ENCODE peak calls at places on chromosomes 1 and 21, in five cellular contexts. U is IMR-90, Z is H1, I is K562, M is HepG2. J is an unnamed sample.

GRCh38 chr1:220249522-220249921 is 22.7 kb downstream of the RAB3GAP2 start:
- DNase-seq in U (no peak), Z (no peak), I (peak; percentile 24), M (no peak), J (no peak)

GRCh38 chr1:100627936-100628335 is 90.0 kb downstream of the GPR88 start:
- DNase-seq in U (peak; percentile 34), Z (no peak), I (no peak), M (no peak), J (no peak)

GRCh38 chr1:154666051-154666793 is 58.2 kb upstream of the ADAR start:
- DNase-seq in U (no peak), Z (no peak), I (no peak), M (no peak), J (no peak)

GRCh38 chr1:3115275-3116149 is 46.5 kb downstream of the PRDM16 start:
- DNase-seq in U (no peak), Z (no peak), I (no peak), M (peak; percentile 82), J (no peak)

GRCh38 chr1:66476774-66477173 is 57.2 kb upstream of the SGIP1 start:
- DNase-seq in U (peak; percentile 46), Z (no peak), I (no peak), M (no peak), J (no peak)

GRCh38 chr1:211013346-211014240 is 120.4 kb downstream of the KCNH1 start:
- DNase-seq in U (peak; percentile 1), Z (no peak), I (no peak), M (no peak), J (no peak)

GRCh38 chr1:61097326-61097725 is 15.0 kb downstream of the NFIA start:
- DNase-seq in U (peak; percentile 67), Z (no peak), I (no peak), M (no peak), J (no peak)

GRCh38 chr21:34983680-34984086 is 65.4 kb downstream of the RUNX1 start:
- DNase-seq in U (peak; percentile 63), Z (no peak), I (peak; percentile 74), M (no peak), J (no peak)

GRCh38 chr1:17923684-17924083 is 168.6 kb downstream of the ACTL8 start:
- DNase-seq in U (no peak), Z (no peak), I (no peak), M (no peak), J (no peak)

GRCh38 chr1:187794561-187794960 is 965.8 kb downstream of the PLA2G4A start:
- DNase-seq in U (no peak), Z (no peak), I (no peak), M (no peak), J (no peak)

GRCh38 chr1:205961970-205962820 is 18.9 kb upstream of the SLC26A9 start:
- DNase-seq in U (peak; percentile 7), Z (no peak), I (no peak), M (no peak), J (no peak)

GRCh38 chr1:152517237-152517811 is 3.0 kb downstream of the CRCT1 start:
- DNase-seq in U (no peak), Z (no peak), I (no peak), M (no peak), J (peak; percentile 64)

GRCh38 chr1:3078421-3078820 is 9.4 kb downstream of the PRDM16 start:
- DNase-seq in U (no peak), Z (no peak), I (no peak), M (no peak), J (no peak)

GRCh38 chr1:228297822-228298221 is 90.0 kb downstream of the OBSCN start:
- DNase-seq in U (no peak), Z (no peak), I (no peak), M (no peak), J (no peak)

GRCh38 chr1:181587870-181588438 is 104.6 kb downstream of the CACNA1E start:
- DNase-seq in U (no peak), Z (peak; percentile 49), I (peak; percentile 37), M (no peak), J (peak; percentile 4)

DNA sequence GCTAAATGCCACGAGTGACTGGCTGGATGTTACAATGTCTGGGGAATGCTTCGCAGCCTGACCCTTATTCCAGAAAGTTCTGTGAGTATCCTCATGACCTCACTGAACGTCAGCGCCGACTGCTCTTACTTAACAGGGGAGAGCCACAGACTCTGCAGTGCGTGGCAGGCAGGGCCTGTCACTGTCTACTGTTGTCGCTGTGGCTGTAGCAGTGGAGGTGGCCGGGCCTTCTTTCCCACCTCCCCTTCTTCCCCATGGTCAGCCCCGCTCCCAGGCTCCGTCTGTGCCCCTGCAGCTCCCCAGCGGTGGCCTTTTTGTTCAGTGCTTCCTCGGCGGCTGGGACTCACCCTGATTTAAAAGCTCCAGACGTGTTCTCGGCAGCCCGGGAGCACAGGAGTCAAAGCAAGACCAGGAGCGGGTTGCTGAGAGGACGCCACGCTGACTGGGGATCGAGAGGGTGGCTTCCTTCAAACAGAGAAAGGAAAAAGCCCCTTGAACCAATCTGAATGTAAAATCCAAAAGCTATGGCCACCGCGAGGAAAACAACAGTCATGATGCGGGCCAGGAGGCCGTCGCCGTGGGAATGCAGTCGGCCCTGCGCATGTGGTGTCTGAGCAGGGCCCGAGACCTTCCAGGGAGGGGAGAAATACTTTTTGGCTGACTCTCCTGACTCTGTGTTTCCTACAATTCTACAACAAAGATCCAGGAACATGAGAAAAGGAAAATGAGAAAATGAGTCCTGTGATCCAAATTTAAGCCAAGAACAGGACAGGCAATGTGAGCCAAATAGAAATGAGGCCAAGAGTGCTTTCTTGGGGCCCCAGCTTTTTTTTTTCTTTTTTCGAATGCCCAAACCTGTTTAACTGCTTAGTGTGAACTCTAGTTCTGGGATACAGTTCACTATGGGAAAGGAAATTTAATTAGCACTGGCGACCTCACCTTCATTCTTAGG is 52.5 kb upstream of the TARBP1 start:
- DNase-seq in U (peak; percentile 87), Z (peak; percentile 57), I (no peak), M (no peak), J (no peak)
- TF ChIP-seq MAFK in U (no peak), Z (no peak), I (no peak), M (no peak), J (no peak)

GRCh38 chr21:32412998-32413504 is 545 bp downstream of the EVA1C start:
- DNase-seq in U (no peak), Z (no peak), I (no peak), M (no peak), J (no peak)

GRCh38 chr21:32411366-32412161 is 942 bp upstream of the EVA1C start:
- DNase-seq in U (peak; percentile 38), Z (peak; percentile 73), I (peak; percentile 50), M (no peak), J (peak; percentile 40)

GRCh38 chr21:32410916-32411315 is 1.6 kb upstream of the EVA1C start:
- DNase-seq in U (no peak), Z (no peak), I (no peak), M (no peak), J (no peak)

GRCh38 chr21:32412162-32412997 is at the start of gene EVA1C:
- DNase-seq in U (peak; percentile 30), Z (peak; percentile 79), I (no peak), M (no peak), J (peak; percentile 58)

GRCh38 chr21:32410291-32410690 is 2.2 kb upstream of the EVA1C start:
- DNase-seq in U (no peak), Z (no peak), I (no peak), M (no peak), J (no peak)
- TF ChIP-seq MAFK in U (no peak), Z (no peak), I (no peak), M (no peak), J (no peak)

GRCh38 chr1:9719978-9720722 is 68.6 kb downstream of the PIK3CD start:
- DNase-seq in U (no peak), Z (peak; percentile 76), I (no peak), M (no peak), J (no peak)
- TF ChIP-seq MAFK in U (no peak), Z (no peak), I (no peak), M (no peak), J (no peak)

GRCh38 chr1:221729771-221730170 is 12.1 kb downstream of the DUSP10 start:
- DNase-seq in U (peak; percentile 59), Z (no peak), I (no peak), M (no peak), J (no peak)
- TF ChIP-seq MAFK in U (no peak), Z (no peak), I (no peak), M (no peak), J (no peak)

GRCh38 chr21:21163904-21164303 is 165.7 kb downstream of the NCAM2 start:
- DNase-seq in U (peak; percentile 82), Z (peak; percentile 44), I (peak; percentile 85), M (peak; percentile 26), J (peak; percentile 28)
- TF ChIP-seq MAFK in U (no peak), Z (no peak), I (no peak), M (no peak), J (no peak)

GRCh38 chr1:213366141-213366831 is 315.2 kb downstream of the RPS6KC1 start:
- DNase-seq in U (no peak), Z (no peak), I (no peak), M (no peak), J (no peak)
- TF ChIP-seq MAFK in U (no peak), Z (no peak), I (no peak), M (no peak), J (no peak)

GRCh38 chr21:29638761-29639327 is 301.0 kb downstream of the GRIK1 start:
- DNase-seq in U (no peak), Z (no peak), I (no peak), M (no peak), J (no peak)

GRCh38 chr21:29641635-29642550 is 297.9 kb downstream of the GRIK1 start:
- DNase-seq in U (no peak), Z (no peak), I (peak; percentile 99), M (no peak), J (no peak)

GRCh38 chr21:29639366-29640232 is 300.2 kb downstream of the GRIK1 start:
- DNase-seq in U (no peak), Z (no peak), I (peak; percentile 64), M (no peak), J (no peak)

GRCh38 chr21:29641001-29641634 is 298.7 kb downstream of the GRIK1 start:
- DNase-seq in U (no peak), Z (no peak), I (peak; percentile 50), M (no peak), J (no peak)

GRCh38 chr21:29640233-29640554 is 299.6 kb downstream of the GRIK1 start:
- DNase-seq in U (no peak), Z (no peak), I (no peak), M (no peak), J (no peak)
- TF ChIP-seq MAFK in U (no peak), Z (no peak), I (no peak), M (no peak), J (no peak)

GRCh38 chr21:39348040-39348354 is 891 bp downstream of the HMGN1 start:
- DNase-seq in U (no peak), Z (no peak), I (no peak), M (no peak), J (no peak)
- TF ChIP-seq MAFK in U (no peak), Z (no peak), I (no peak), M (no peak), J (no peak)

GRCh38 chr1:184982002-184982954 is 8.0 kb upstream of the NIBAN1 start:
- DNase-seq in U (peak; percentile 80), Z (peak; percentile 75), I (peak; percentile 88), M (peak; percentile 42), J (peak; percentile 32)

GRCh38 chr1:184988506-184988905 is 14.2 kb upstream of the NIBAN1 start:
- DNase-seq in U (no peak), Z (no peak), I (no peak), M (no peak), J (no peak)

DNA sequence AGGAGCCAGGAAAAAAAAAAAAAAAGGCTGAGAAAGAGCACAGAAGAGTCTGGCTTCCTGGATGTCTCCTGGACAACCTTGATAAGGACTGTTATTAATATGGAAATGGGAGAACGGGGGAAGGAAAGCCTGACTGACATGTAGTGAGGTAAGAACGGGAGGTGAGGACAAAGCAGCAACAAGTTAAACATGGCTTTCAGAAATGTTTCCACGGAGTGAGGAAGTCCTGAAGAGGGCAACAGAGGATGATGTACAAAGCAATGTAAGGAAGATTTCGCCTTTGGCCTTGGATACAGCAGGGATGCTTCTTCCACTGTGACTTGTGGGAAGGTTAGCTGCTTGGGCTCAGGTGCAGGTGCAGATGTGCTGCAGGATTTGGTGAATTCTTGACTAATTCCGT is 11.9 kb upstream of the NIBAN1 start:
- DNase-seq in U (peak; percentile 49), Z (no peak), I (peak; percentile 38), M (no peak), J (no peak)
- TF ChIP-seq MAFK in U (no peak), Z (no peak), I (no peak), M (no peak), J (no peak)

J was measured in A549.